ENCODE peak calls at places on chromosomes 11 and 22, in nine cellular contexts. H is A549, B is sigmoid colon, M is ovary, A is transverse colon, O is H1, N is upper lobe of left lung, C is stomach, K is SK-N-SH. I is an unnamed sample.

GRCh38 chr11:35566161-35566560 is 40.7 kb upstream of the PAMR1 start:
- DNase-seq in H (no peak), C (no peak), N (no peak), M (no peak), O (no peak), K (no peak), A (no peak), B (no peak), I (no peak)

GRCh38 chr11:44409071-44409470 is 99.1 kb upstream of the ALX4 start:
- DNase-seq in C (no peak), A (no peak), K (no peak), O (no peak), B (no peak), N (no peak), M (no peak), H (no peak), I (no peak)

GRCh38 chr11:31824791-31825452 is 13.8 kb upstream of the PAX6 start:
- DNase-seq in O (no peak), H (no peak), N (peak), C (no peak), A (no peak), B (no peak), M (no peak), K (peak), I (no peak)

GRCh38 chr11:29200776-29201574 is 815.9 kb downstream of the KCNA4 start:
- DNase-seq in O (no peak), N (no peak), H (no peak), A (peak), M (no peak), B (no peak), C (no peak), K (no peak), I (no peak)

GRCh38 chr11:2844116-2844515 is 41.5 kb downstream of the CDKN1C start:
- DNase-seq in C (no peak), H (no peak), B (no peak), K (no peak), M (no peak), A (no peak), N (no peak), O (no peak), I (no peak)

GRCh38 chr11:45248501-45249011 is 37.6 kb downstream of the SYT13 start:
- DNase-seq in K (no peak), M (no peak), H (no peak), A (no peak), O (no peak), N (no peak), B (no peak), C (no peak), I (no peak)

GRCh38 chr11:117256573-117256972 is 24.1 kb downstream of the RNF214 start:
- DNase-seq in N (no peak), M (no peak), C (no peak), O (no peak), A (no peak), H (no peak), B (no peak), K (no peak), I (no peak)

GRCh38 chr11:121416909-121417567 is 35.1 kb upstream of the SORL1 start:
- DNase-seq in B (peak), O (no peak), N (no peak), M (peak), A (peak), C (peak), K (no peak), H (peak), I (peak)

GRCh38 chr11:128604723-128605122 is 17.4 kb upstream of the ETS1 start:
- DNase-seq in O (no peak), M (no peak), C (no peak), A (no peak), K (no peak), B (no peak), H (no peak), N (no peak), I (no peak)

GRCh38 chr22:48940266-48940987 is 887.2 kb downstream of the BRD1 start:
- DNase-seq in B (peak), O (no peak), K (no peak), C (peak), H (no peak), N (no peak), M (no peak), A (peak), I (no peak)

GRCh38 chr11:60854140-60854846 is 1.5 kb downstream of the PTGDR2 start:
- DNase-seq in M (no peak), B (no peak), N (no peak), H (no peak), A (no peak), K (no peak), C (no peak), O (no peak), I (no peak)

GRCh38 chr11:65212226-65212801 is 30.6 kb downstream of the CAPN1 start:
- DNase-seq in K (no peak), A (no peak), N (no peak), C (no peak), B (peak), H (no peak), O (no peak), M (no peak), I (no peak)

GRCh38 chr11:82533628-82534353 is 199.9 kb downstream of the FAM181B start:
- DNase-seq in N (no peak), M (no peak), O (no peak), H (no peak), C (no peak), B (no peak), K (no peak), A (no peak), I (no peak)

GRCh38 chr11:95522871-95523270 is 266.7 kb downstream of the FAM76B start:
- DNase-seq in A (no peak), N (no peak), C (no peak), M (no peak), B (no peak), H (no peak), O (no peak), K (no peak), I (no peak)

GRCh38 chr22:41799486-41800347 is 762 bp upstream of the CCDC134 start:
- DNase-seq in H (no peak), N (peak), A (peak), K (peak), O (no peak), B (peak), M (peak), C (peak), I (peak)

GRCh38 chr11:76206327-76207081 is at the start of gene WNT11:
- DNase-seq in N (peak), M (peak), K (peak), A (peak), H (peak), C (peak), O (no peak), B (no peak), I (no peak)

GRCh38 chr22:19448076-19448607 is 631 bp upstream of the C22orf39 start:
- DNase-seq in C (peak), K (peak), M (no peak), B (peak), H (peak), A (peak), N (no peak), O (no peak), I (no peak)

GRCh38 chr11:45021692-45022130 is 71.0 kb upstream of the TP53I11 start:
- DNase-seq in C (no peak), M (peak), K (peak), H (no peak), O (no peak), N (peak), A (peak), B (peak), I (peak)

GRCh38 chr11:77819921-77820564 is 479 bp downstream of the RSF1 start:
- DNase-seq in A (peak), N (no peak), C (peak), B (peak), H (peak), K (peak), M (peak), O (peak), I (no peak)

GRCh38 chr11:124863137-124863825 is 2.0 kb upstream of the ROBO3 start:
- DNase-seq in K (peak), N (no peak), B (peak), C (peak), O (no peak), H (no peak), A (no peak), M (peak), I (peak)

GRCh38 chr11:93279911-93280347 is 50.6 kb upstream of the DEUP1 start:
- DNase-seq in C (no peak), B (no peak), O (no peak), M (no peak), H (no peak), K (no peak), N (no peak), A (no peak), I (no peak)

GRCh38 chr22:37462983-37463382 is 23.2 kb downstream of the MFNG start:
- DNase-seq in A (no peak), B (no peak), H (no peak), N (no peak), C (no peak), K (no peak), M (peak), O (no peak), I (no peak)

GRCh38 chr11:47165294-47165840 is 11.3 kb downstream of the ARFGAP2 start:
- DNase-seq in C (no peak), A (no peak), N (no peak), B (no peak), H (no peak), K (no peak), O (no peak), M (no peak), I (no peak)

GRCh38 chr11:75244052-75244814 is 3.7 kb downstream of the TPBGL start:
- DNase-seq in A (no peak), K (peak), N (no peak), B (no peak), C (peak), M (no peak), O (no peak), H (no peak), I (no peak)

GRCh38 chr22:19874307-19875060 is 19.8 kb upstream of the GNB1L start:
- DNase-seq in K (peak), M (peak), N (peak), O (no peak), H (no peak), B (peak), C (peak), A (no peak), I (peak)

GRCh38 chr22:37012956-37013355 is 6.3 kb downstream of the TST start:
- DNase-seq in B (no peak), H (no peak), O (no peak), M (no peak), K (no peak), A (peak), C (no peak), N (no peak), I (no peak)

GRCh38 chr11:102850973-102851745 is 7.8 kb upstream of the MMP3 start:
- DNase-seq in A (peak), N (no peak), H (peak), B (no peak), C (no peak), M (no peak), O (no peak), K (no peak), I (no peak)

GRCh38 chr11:86629070-86629706 is 43.2 kb downstream of the ME3 start:
- DNase-seq in K (no peak), B (no peak), A (no peak), C (no peak), N (no peak), H (no peak), M (no peak), O (no peak), I (no peak)

GRCh38 chr11:120197254-120197891 is 13.5 kb upstream of the OAF start:
- DNase-seq in M (peak), A (peak), B (no peak), C (no peak), N (no peak), K (peak), H (no peak), O (no peak), I (no peak)

GRCh38 chr11:86551693-86552092 is 120.7 kb downstream of the ME3 start:
- DNase-seq in M (no peak), C (no peak), B (no peak), A (no peak), N (no peak), O (no peak), H (no peak), K (no peak), I (no peak)

GRCh38 chr11:122177238-122177637 is 61.2 kb upstream of the BLID start:
- DNase-seq in B (no peak), H (no peak), A (no peak), C (no peak), M (no peak), O (no peak), K (no peak), N (no peak), I (no peak)

GRCh38 chr22:37212174-37212906 is at the start of gene SSTR3:
- DNase-seq in K (peak), M (peak), O (no peak), N (peak), B (peak), C (no peak), A (no peak), H (no peak), I (no peak)

GRCh38 chr11:30488304-30488998 is 97.7 kb downstream of the MPPED2 start:
- DNase-seq in N (no peak), O (no peak), B (no peak), K (peak), C (peak), H (peak), M (no peak), A (peak), I (no peak)

GRCh38 chr22:47127441-47127871 is 365.0 kb downstream of the TBC1D22A start:
- DNase-seq in M (peak), A (no peak), K (no peak), N (no peak), B (no peak), C (no peak), H (no peak), O (no peak), I (no peak)

GRCh38 chr22:28856095-28856455 is 27.3 kb upstream of the ZNRF3 start:
- DNase-seq in M (no peak), N (no peak), A (no peak), H (no peak), K (no peak), B (no peak), C (no peak), O (no peak), I (no peak)

GRCh38 chr22:32951081-32951806 is 106.9 kb downstream of the SYN3 start:
- DNase-seq in B (no peak), K (peak), O (peak), M (peak), H (no peak), C (no peak), N (no peak), A (no peak), I (no peak)

GRCh38 chr22:34620832-34621231 is 445.1 kb upstream of the ISX start:
- DNase-seq in B (no peak), K (no peak), N (no peak), H (no peak), M (no peak), O (no peak), C (no peak), A (no peak), I (no peak)

DNA sequence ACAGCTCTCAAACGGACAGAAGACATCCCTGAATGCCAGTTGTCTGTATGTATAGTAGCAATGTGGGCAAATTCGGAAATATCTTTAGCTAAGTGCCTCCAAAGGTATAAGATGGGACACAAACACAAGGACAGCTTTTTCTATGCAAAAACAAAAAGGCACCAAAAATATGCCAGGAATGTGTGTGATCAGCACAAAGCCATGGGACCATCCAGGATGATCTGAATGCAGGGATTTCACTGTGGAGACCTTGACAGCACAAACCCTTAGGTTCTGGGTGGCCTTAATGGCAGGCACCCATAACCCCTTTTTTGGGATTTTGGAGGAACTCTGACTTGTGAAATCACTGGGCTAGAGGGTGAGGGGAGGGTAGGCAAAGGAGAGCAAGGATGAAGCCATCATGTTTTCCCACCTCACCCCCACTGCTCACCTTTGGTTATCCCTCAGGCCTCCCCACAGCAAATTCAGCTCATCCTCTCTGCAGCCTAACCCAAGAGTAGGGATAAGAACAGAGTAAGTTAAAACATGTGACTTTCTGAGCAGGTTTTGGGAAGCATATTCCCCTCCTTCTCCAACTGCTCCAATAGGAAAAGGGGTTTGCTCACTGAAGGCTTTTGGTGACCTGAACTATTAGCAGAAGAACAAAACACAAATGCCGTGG is 154.6 kb downstream of the SNX19 start:
- DNase-seq in H (no peak), M (no peak), C (no peak), B (no peak), A (no peak), N (no peak), O (no peak), K (no peak), I (no peak)
- TF ChIP-seq EP300 in H (no peak), M (no peak), C (no peak), B (no peak), A (no peak), N (no peak), O (no peak), K (no peak), I (no peak)

GRCh38 chr11:13962562-13963168 is at the start of gene SPON1:
- DNase-seq in B (peak), O (no peak), K (peak), H (no peak), N (peak), C (peak), A (peak), M (peak), I (no peak)
- H3K4me3 ChIP-seq in B (peak), O (peak), K (no peak), H (no peak), N (no peak), C (peak), A (peak), M (peak), I (peak)

GRCh38 chr11:69559181-69559580 is 77.7 kb downstream of the LINC01488 start:
- DNase-seq in B (no peak), A (no peak), M (no peak), N (no peak), K (no peak), C (no peak), H (no peak), O (no peak), I (no peak)
- TF ChIP-seq EP300 in B (no peak), A (no peak), M (no peak), N (no peak), K (no peak), C (no peak), H (no peak), O (no peak), I (no peak)

GRCh38 chr22:27253541-27253940 is 548.0 kb downstream of the MN1 start:
- DNase-seq in K (no peak), B (no peak), O (no peak), A (no peak), C (no peak), H (no peak), N (no peak), M (no peak), I (no peak)

GRCh38 chr22:27257987-27258386 is 543.6 kb downstream of the MN1 start:
- DNase-seq in K (no peak), B (no peak), O (no peak), H (no peak), M (no peak), C (no peak), N (no peak), A (no peak), I (no peak)

GRCh38 chr22:27253108-27253507 is 548.4 kb downstream of the MN1 start:
- DNase-seq in N (no peak), O (no peak), B (no peak), A (no peak), H (no peak), M (no peak), K (no peak), C (no peak), I (no peak)

GRCh38 chr22:27252282-27253049 is 549.1 kb downstream of the MN1 start:
- DNase-seq in H (peak), N (no peak), A (no peak), M (no peak), C (no peak), K (no peak), B (peak), O (no peak), I (no peak)

DNA sequence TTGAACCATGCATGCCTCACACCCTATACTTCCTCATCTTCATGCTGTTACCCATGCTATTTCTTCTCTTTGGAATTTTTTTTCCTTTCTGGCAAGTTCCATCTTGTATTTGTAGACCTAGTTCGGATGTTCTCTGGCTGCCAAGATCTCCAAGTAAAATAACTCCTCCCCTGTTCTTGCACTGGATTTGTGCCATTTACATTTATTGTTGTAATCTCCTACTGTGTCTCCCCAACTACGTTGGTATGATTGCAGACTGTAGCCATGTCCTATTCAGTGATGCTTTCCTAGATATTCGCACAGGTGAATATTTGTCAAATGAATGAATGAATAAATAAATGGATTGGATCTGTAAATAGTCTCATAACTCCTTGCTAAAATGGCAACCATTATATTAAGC is 546.0 kb downstream of the MN1 start:
- DNase-seq in C (no peak), N (no peak), H (no peak), O (no peak), M (no peak), K (no peak), B (no peak), A (no peak), I (no peak)
- H3K4me3 ChIP-seq in C (no peak), N (no peak), H (no peak), O (no peak), M (no peak), K (no peak), B (no peak), A (no peak), I (no peak)

GRCh38 chr11:17559341-17560087 is 12.5 kb downstream of the OTOG start:
- DNase-seq in C (no peak), A (no peak), B (peak), N (no peak), K (no peak), H (no peak), O (no peak), M (no peak), I (no peak)

GRCh38 chr11:17556999-17557398 is 9.9 kb downstream of the OTOG start:
- DNase-seq in K (no peak), O (no peak), H (no peak), C (no peak), N (no peak), A (no peak), M (no peak), B (no peak), I (no peak)

GRCh38 chr11:17560281-17561110 is 13.4 kb downstream of the OTOG start:
- DNase-seq in H (no peak), M (no peak), B (peak), O (no peak), K (no peak), C (no peak), N (no peak), A (no peak), I (no peak)

GRCh38 chr11:17558025-17558780 is 11.1 kb downstream of the OTOG start:
- DNase-seq in A (no peak), N (no peak), O (no peak), C (no peak), M (no peak), H (no peak), B (peak), K (no peak), I (no peak)

GRCh38 chr11:17558916-17559315 is 11.9 kb downstream of the OTOG start:
- DNase-seq in N (peak), K (no peak), A (no peak), M (no peak), O (no peak), H (no peak), C (no peak), B (peak), I (no peak)
- TF ChIP-seq EP300 in N (no peak), K (no peak), A (no peak), M (no peak), O (no peak), H (no peak), C (no peak), B (no peak), I (no peak)

DNA sequence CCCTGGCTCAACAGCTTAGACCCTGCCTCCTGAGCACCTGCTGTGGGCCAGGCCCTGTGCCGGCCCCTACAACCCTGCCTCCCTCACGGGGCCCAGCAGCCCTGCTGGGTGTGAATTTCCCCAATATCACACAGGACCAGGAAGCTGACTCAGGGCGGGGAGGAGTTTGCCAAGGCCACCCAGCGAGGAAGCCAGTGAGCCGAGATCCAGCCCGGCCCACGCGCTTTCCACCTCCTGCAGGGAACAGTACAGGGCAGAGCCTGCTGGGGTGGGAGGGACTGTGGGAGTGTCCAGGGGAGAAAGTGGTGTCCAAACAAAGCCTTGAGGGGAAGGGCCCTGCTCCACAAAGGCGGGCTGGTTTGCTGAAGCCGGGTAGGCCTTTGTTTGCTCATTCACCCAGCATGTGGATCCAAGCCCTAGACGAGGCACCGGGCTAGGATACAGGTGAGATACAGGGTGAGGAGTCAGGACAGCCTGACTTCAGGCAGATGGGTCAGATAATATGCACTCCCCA is 26.8 kb downstream of the RPL3 start:
- DNase-seq in K (no peak), A (peak), H (peak), M (peak), O (peak), B (peak), N (peak), C (peak), I (peak)
- H3K4me3 ChIP-seq in K (no peak), A (no peak), H (no peak), M (no peak), O (no peak), B (no peak), N (no peak), C (no peak), I (no peak)

GRCh38 chr11:10934293-10934850 is 76.5 kb upstream of the ZBED5 start:
- DNase-seq in N (no peak), M (no peak), C (no peak), K (no peak), O (no peak), H (no peak), A (peak), B (no peak), I (no peak)
- TF ChIP-seq EP300 in N (no peak), M (no peak), C (no peak), K (no peak), O (no peak), H (no peak), A (no peak), B (no peak), I (no peak)